ENCODE peak calls at places on chromosomes 2 and 18, in five cellular contexts. D is GM23248, T is A549, J is cardiac muscle cell, V is heart left ventricle. C is an unnamed sample.

GRCh38 chr2:113111823-113112287 is 15.5 kb upstream of the IL1RN start:
- DNase-seq in D (no peak), T (no peak), J (no peak), V (no peak), C (peak; percentile 74)

GRCh38 chr2:113218283-113219091 is 44.7 kb downstream of the PSD4 start:
- DNase-seq in T (peak; percentile 98), V (peak; percentile 45), D (peak; percentile 55), J (no peak), C (no peak)

GRCh38 chr2:174815524-174815923 is 51.3 kb upstream of the CHRNA1 start:
- DNase-seq in J (no peak), D (peak; percentile 68), T (no peak), V (no peak), C (no peak)

GRCh38 chr2:68463287-68463877 is 3.7 kb downstream of the FBXO48 start:
- DNase-seq in J (peak; percentile 76), V (no peak), D (peak; percentile 76), T (peak; percentile 70), C (no peak)

GRCh38 chr2:644871-645270 is 32.3 kb downstream of the TMEM18 start:
- DNase-seq in D (no peak), J (no peak), T (no peak), V (no peak), C (no peak)

GRCh38 chr2:184370954-184371353 is 227.4 kb upstream of the ZNF804A start:
- DNase-seq in D (no peak), V (no peak), T (no peak), J (no peak), C (no peak)

GRCh38 chr2:29749843-29750242 is 171.5 kb downstream of the ALK start:
- DNase-seq in J (peak; percentile 25), D (peak; percentile 6), V (no peak), T (no peak), C (no peak)

GRCh38 chr2:134228493-134228903 is 25.4 kb upstream of the MGAT5 start:
- DNase-seq in D (no peak), T (peak; percentile 21), V (no peak), J (no peak), C (no peak)

GRCh38 chr18:65768379-65768778 is 17.6 kb downstream of the CDH7 start:
- DNase-seq in J (no peak), V (no peak), T (peak; percentile 72), D (no peak), C (no peak)

GRCh38 chr18:45171575-45172225 is 443.6 kb upstream of the SLC14A2 start:
- DNase-seq in V (peak; percentile 29), T (no peak), D (peak; percentile 76), J (no peak), C (no peak)

GRCh38 chr18:292271-292670 is 24.4 kb upstream of the THOC1 start:
- DNase-seq in V (no peak), T (no peak), D (peak; percentile 39), J (no peak), C (no peak)

GRCh38 chr18:34492652-34493051 is 217.4 kb upstream of the DTNA start:
- DNase-seq in J (no peak), T (no peak), V (no peak), D (peak; percentile 30), C (no peak)

GRCh38 chr2:67649331-67650071 is 252.4 kb downstream of the ETAA1 start:
- DNase-seq in V (peak; percentile 63), T (peak; percentile 21), J (peak; percentile 36), D (peak; percentile 64), C (no peak)

GRCh38 chr18:35024965-35025364 is 16.2 kb upstream of the MAPRE2 start:
- DNase-seq in J (no peak), T (peak; percentile 10), V (peak; percentile 77), D (peak; percentile 82), C (no peak)

GRCh38 chr2:60676950-60677349 is 79.1 kb upstream of the PAPOLG start:
- DNase-seq in J (no peak), V (no peak), D (no peak), T (no peak), C (no peak)

GRCh38 chr2:36561223-36561944 is 36.6 kb downstream of the FEZ2 start:
- DNase-seq in V (peak; percentile 35), D (peak; percentile 97), T (peak; percentile 89), J (no peak), C (peak; percentile 49)
- H3K27ac ChIP-seq in V (peak overlapping the region; percentile 56), D (peak overlapping the region; percentile 91), T (peak overlapping the region; percentile 88), J (no peak overlapping the region), C (peak overlapping the region; percentile 93)

DNA sequence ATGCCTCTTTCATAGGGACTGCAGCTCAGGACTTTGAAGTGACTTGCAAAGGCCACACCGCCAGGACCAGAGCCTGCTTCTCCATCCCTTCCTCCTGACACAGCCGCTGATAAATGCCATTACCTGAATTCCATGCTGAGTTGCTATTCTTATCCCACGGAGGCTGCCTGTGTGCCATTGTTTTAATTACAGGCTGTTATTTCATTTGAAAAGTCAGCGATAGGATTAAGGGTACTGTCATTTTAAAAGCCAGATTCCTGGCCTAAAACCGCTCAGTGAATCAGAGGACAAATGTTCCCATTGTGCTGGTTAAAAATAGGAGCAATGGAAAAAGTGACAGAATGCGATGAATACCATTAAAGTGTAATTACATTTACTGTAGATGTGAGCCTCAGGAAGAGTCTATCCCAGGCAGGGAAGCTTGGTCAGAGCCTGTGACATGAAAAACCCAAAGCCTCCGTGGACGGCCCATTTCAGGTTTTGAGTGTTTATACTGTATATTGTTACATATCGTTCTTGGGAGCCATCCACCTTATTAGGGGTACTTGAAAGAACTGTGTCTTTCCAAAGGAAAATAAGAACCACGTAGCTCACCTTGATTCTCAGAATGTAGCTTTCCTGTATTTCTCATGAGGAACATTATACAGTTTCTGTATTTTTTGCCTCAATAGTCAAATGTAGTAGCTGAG is 41.3 kb downstream of the PDCL3 start:
- DNase-seq in J (peak; percentile 40), V (no peak), D (peak; percentile 85), T (no peak), C (no peak)
- H3K27ac ChIP-seq in J (no peak overlapping the region), V (peak overlapping the region; percentile 8), D (peak overlapping the region; percentile 28), T (no peak overlapping the region), C (no peak overlapping the region)

DNA sequence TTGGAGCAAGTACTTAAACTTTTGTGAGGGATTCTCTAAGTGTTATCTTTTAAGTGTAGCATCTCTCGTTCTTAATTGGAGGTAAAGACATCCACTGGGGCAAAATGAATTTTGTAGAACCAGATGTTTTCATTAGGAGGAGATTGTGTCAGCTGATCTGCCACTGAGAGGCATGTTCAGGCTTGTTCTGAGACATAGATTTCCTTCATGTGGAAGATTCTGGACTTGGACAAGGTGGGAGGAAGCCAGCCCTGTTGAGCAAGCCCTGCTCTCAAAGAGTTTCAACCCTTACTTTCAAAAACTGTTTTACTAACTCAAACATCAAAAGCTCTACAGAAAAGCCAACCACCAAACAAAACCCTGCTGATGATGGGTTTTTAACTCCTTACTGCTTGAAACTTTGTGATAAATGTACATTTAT is 6.5 kb downstream of the MAP4K4 start:
- DNase-seq in J (no peak), V (peak; percentile 38), T (peak; percentile 32), D (peak; percentile 88), C (no peak)
- H3K27ac ChIP-seq in J (no peak overlapping the region), V (peak overlapping the region; percentile 32), T (peak overlapping the region; percentile 81), D (peak overlapping the region; percentile 82), C (peak overlapping the region; percentile 79)

GRCh38 chr2:71545572-71546274 is 92.4 kb downstream of the DYSF start:
- DNase-seq in T (peak; percentile 78), J (peak; percentile 75), V (no peak), D (peak; percentile 71), C (no peak)
- H3K27ac ChIP-seq in T (no peak overlapping the region), J (no peak overlapping the region), V (peak overlapping the region; percentile 57), D (no peak overlapping the region), C (no peak overlapping the region)

GRCh38 chr2:45944075-45944474 is 292.6 kb downstream of the PRKCE start:
- DNase-seq in D (peak; percentile 84), J (no peak), T (no peak), V (no peak), C (no peak)

GRCh38 chr2:45946023-45946422 is 294.5 kb downstream of the PRKCE start:
- DNase-seq in J (no peak), T (peak; percentile 53), V (no peak), D (peak; percentile 86), C (peak; percentile 61)

GRCh38 chr2:45941758-45942738 is 290.6 kb downstream of the PRKCE start:
- DNase-seq in T (no peak), J (no peak), D (peak; percentile 65), V (no peak), C (no peak)

GRCh38 chr2:45945182-45945779 is 293.8 kb downstream of the PRKCE start:
- DNase-seq in V (no peak), T (no peak), D (no peak), J (no peak), C (no peak)

GRCh38 chr2:45943231-45944044 is 292.0 kb downstream of the PRKCE start:
- DNase-seq in D (no peak), V (no peak), T (no peak), J (no peak), C (no peak)
- H3K27ac ChIP-seq in D (peak overlapping the region; percentile 16), V (no peak overlapping the region), T (peak overlapping the region; percentile 33), J (no peak overlapping the region), C (no peak overlapping the region)

DNA sequence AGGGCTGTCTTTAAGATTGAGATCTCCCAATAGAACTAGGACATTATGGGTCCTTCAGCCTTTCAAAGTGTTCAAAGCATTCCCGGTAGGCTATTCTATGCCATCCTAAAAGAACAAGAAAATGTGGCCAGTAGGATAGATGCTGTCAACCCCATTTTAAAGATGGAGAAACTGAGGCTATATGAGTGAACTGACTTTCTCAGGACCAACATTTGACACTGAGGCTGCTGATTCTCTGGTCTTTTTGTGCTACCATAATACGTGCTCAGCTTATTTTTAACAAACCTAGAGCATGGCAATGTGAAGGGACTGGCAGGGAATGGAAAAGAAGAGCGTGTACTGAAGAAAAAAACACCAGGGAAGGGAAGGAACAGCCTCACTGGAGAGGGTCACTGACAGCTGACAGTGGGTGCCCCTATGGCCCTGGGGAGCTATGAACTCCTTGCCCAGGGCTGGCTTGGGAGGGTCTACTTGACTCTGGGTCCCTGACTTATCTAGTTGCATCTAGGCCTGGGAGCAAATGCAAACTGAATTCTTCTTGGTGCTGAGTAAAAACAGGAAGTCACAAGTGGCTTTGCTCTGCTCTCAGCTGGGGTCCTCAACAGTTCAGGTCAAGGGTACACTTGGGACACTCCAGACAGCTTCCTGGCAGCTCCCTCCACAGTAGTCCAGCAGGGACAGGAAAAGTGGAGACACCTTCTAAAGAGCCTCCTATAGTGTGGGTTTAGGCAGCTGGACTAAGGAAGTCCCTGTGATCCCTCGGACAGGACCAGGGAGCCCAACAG is 2.3 kb downstream of the CYRIA start:
- DNase-seq in V (no peak), J (peak; percentile 26), D (no peak), T (no peak), C (no peak)
- H3K27ac ChIP-seq in V (peak overlapping the region; percentile 73), J (no peak overlapping the region), D (no peak overlapping the region), T (no peak overlapping the region), C (no peak overlapping the region)

DNA sequence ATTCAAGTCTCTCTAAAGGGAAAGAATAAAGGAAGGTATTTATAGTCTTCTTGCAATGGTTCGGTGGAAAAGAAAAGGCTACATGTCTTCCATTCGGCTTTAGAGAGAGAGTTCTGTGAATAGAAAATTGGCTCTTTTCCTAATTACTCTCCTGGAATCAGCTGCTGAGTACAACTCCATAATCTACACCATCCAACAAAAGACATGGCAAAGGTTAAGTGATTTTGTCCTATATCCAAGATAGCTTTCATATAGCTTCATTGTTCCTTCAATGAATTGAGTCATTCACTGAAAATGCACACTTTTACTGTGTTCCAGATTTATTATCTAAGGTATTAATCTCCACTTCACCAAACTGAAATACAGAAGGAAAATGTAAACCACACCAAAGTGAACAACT is 514.5 kb downstream of the LRRTM4 start:
- DNase-seq in T (no peak), D (no peak), V (no peak), J (no peak), C (no peak)
- H3K27ac ChIP-seq in T (no peak overlapping the region), D (no peak overlapping the region), V (no peak overlapping the region), J (no peak overlapping the region), C (no peak overlapping the region)

DNA sequence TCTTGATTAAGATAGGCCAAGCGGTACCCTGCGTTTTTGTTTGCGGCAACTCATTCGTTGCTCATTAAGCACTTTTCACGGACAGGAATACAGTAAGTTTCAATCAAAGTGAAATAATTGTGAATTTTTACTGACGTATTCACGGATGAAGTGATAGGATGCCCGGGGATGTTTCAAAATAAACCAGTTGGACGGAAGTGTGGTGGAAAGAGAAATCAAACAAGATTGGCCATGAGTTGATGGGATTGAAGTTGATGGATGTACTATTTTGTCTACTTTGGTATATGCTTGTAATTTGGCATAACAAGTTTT is 481 bp downstream of the TMEM177 start:
- DNase-seq in D (no peak), V (no peak), J (no peak), T (no peak), C (no peak)
- H3K27ac ChIP-seq in D (no peak overlapping the region), V (peak overlapping the region; percentile 72), J (no peak overlapping the region), T (peak overlapping the region; percentile 92), C (no peak overlapping the region)

C was measured in epithelial cell of prostate.